ENCODE peak calls at places on chromosomes 7 and 10, in eight cellular contexts. Z is GM23248, Q is HL-60, R is adrenal gland, J is GM12865, U is foreskin fibroblast, K is choroid plexus epithelial cell, O is ovary. H is an unnamed sample.
A peak's percentile ranks its signal among the peaks of the same experiment; 100 is the strongest.

GRCh38 chr7:115059312-115059711 is 137.4 kb downstream of the MDFIC start:
- DNase-seq in Z (no peak), Q (no peak), R (no peak), J (no peak), U (no peak), K (peak; percentile 73), O (no peak), H (no peak)

GRCh38 chr10:53957401-53957800 is 843.6 kb downstream of the PCDH15 start:
- DNase-seq in Z (no peak), Q (no peak), R (no peak), J (no peak), U (no peak), K (no peak), O (no peak), H (no peak)

GRCh38 chr7:132546366-132547145 is 29.7 kb downstream of the PLXNA4 start:
- DNase-seq in Z (no peak), Q (no peak), R (no peak), J (no peak), U (no peak), K (no peak), O (no peak), H (no peak)

GRCh38 chr7:42046483-42046882 is 190.5 kb downstream of the GLI3 start:
- DNase-seq in Z (peak; percentile 42), Q (no peak), R (no peak), J (no peak), U (no peak), K (no peak), O (no peak), H (no peak)

GRCh38 chr7:20352573-20353304 is 22.0 kb downstream of the ITGB8 start:
- DNase-seq in Z (peak; percentile 69), Q (no peak), R (no peak), J (no peak), U (peak; percentile 50), K (no peak), O (no peak), H (peak; percentile 71)

GRCh38 chr10:29481906-29482440 is 152.8 kb downstream of the SVIL start:
- DNase-seq in Z (no peak), Q (no peak), R (peak; percentile 75), J (no peak), U (no peak), K (peak; percentile 32), O (peak; percentile 61), H (no peak)

GRCh38 chr10:26755443-26755903 is 58.0 kb downstream of the PDSS1 start:
- DNase-seq in Z (peak; percentile 54), Q (no peak), R (no peak), J (peak; percentile 71), U (no peak), K (peak; percentile 62), O (no peak), H (peak; percentile 48)

GRCh38 chr7:155422151-155422550 is 35.8 kb upstream of the EN2 start:
- DNase-seq in Z (no peak), Q (no peak), R (no peak), J (no peak), U (no peak), K (no peak), O (no peak), H (no peak)

GRCh38 chr10:60335708-60336107 is 54.0 kb downstream of the ANK3 start:
- DNase-seq in Z (peak; percentile 15), Q (no peak), R (no peak), J (peak; percentile 26), U (no peak), K (peak; percentile 21), O (no peak), H (peak; percentile 27)

GRCh38 chr10:113228570-113228969 is 278.5 kb downstream of the TCF7L2 start:
- DNase-seq in Z (peak; percentile 85), Q (no peak), R (no peak), J (peak; percentile 39), U (peak; percentile 5), K (peak; percentile 82), O (no peak), H (peak; percentile 63)

GRCh38 chr10:29642996-29643395 is 8.2 kb upstream of the SVIL start:
- DNase-seq in Z (peak; percentile 82), Q (no peak), R (peak; percentile 66), J (no peak), U (peak; percentile 74), K (peak; percentile 92), O (no peak), H (peak; percentile 94)

GRCh38 chr10:117442521-117442920 is 67.3 kb upstream of the PDZD8 start:
- DNase-seq in Z (peak; percentile 66), Q (no peak), R (no peak), J (no peak), U (no peak), K (no peak), O (no peak), H (no peak)

GRCh38 chr7:92634125-92634710 is 44.0 kb upstream of the FAM133B start:
- DNase-seq in Z (no peak), Q (no peak), R (no peak), J (peak; percentile 41), U (no peak), K (no peak), O (no peak), H (no peak)

GRCh38 chr7:24884401-24884800 is 95.6 kb downstream of the OSBPL3 start:
- DNase-seq in Z (no peak), Q (no peak), R (no peak), J (no peak), U (no peak), K (peak; percentile 18), O (no peak), H (no peak)

GRCh38 chr10:43594944-43595589 is 11.2 kb upstream of the ZNF485 start:
- DNase-seq in Z (peak; percentile 41), Q (no peak), R (peak; percentile 61), J (peak; percentile 92), U (peak; percentile 26), K (peak; percentile 76), O (no peak), H (peak; percentile 38)

GRCh38 chr10:75261813-75262725 is 26.3 kb upstream of the COMTD1 start:
- DNase-seq in Z (peak; percentile 16), Q (no peak), R (no peak), J (no peak), U (no peak), K (peak; percentile 38), O (no peak), H (peak; percentile 6)

GRCh38 chr10:117429644-117430043 is 54.4 kb upstream of the PDZD8 start:
- DNase-seq in Z (peak; percentile 45), Q (no peak), R (no peak), J (no peak), U (no peak), K (no peak), O (no peak), H (no peak)

GRCh38 chr10:86763404-86763803 is 7.0 kb downstream of the BMPR1A start:
- DNase-seq in Z (no peak), Q (no peak), R (no peak), J (no peak), U (no peak), K (no peak), O (peak; percentile 51), H (no peak)

GRCh38 chr7:21767300-21767900 is 178.3 kb downstream of the CDCA7L start:
- DNase-seq in Z (peak; percentile 48), Q (peak; percentile 4), R (peak; percentile 60), J (peak; percentile 91), U (peak; percentile 18), K (peak; percentile 85), O (no peak), H (peak; percentile 55)

GRCh38 chr10:21509391-21510217 is 15.9 kb downstream of the SKIDA1 start:
- DNase-seq in Z (peak; percentile 46), Q (no peak), R (no peak), J (no peak), U (no peak), K (no peak), O (peak; percentile 55), H (no peak)
- H3K4me3 ChIP-seq in Z (peak overlapping the region; percentile 70), Q (no peak overlapping the region), R (no peak overlapping the region), J (no peak overlapping the region), U (peak overlapping the region; percentile 27), K (peak overlapping the region; percentile 57), O (peak overlapping the region; percentile 45), H (peak overlapping the region; percentile 26)

GRCh38 chr10:58515296-58515956 is 2.8 kb downstream of the BICC1 start:
- DNase-seq in Z (peak; percentile 13), Q (no peak), R (no peak), J (no peak), U (no peak), K (no peak), O (no peak), H (no peak)
- H3K4me3 ChIP-seq in Z (peak overlapping the region; percentile 84), Q (no peak overlapping the region), R (no peak overlapping the region), J (no peak overlapping the region), U (peak overlapping the region; percentile 70), K (peak overlapping the region; percentile 80), O (no peak overlapping the region), H (peak overlapping the region; percentile 78)

GRCh38 chr7:150413640-150414081 is 34.5 kb downstream of the ZNF775 start:
- DNase-seq in Z (no peak), Q (no peak), R (peak; percentile 59), J (no peak), U (no peak), K (no peak), O (no peak), H (no peak)

GRCh38 chr7:150417863-150418262 is 32.6 kb upstream of the GIMAP8 start:
- DNase-seq in Z (no peak), Q (no peak), R (peak; percentile 38), J (no peak), U (no peak), K (no peak), O (no peak), H (no peak)

GRCh38 chr7:150412518-150413247 is 33.6 kb downstream of the ZNF775 start:
- DNase-seq in Z (no peak), Q (no peak), R (peak; percentile 49), J (no peak), U (no peak), K (no peak), O (no peak), H (no peak)

GRCh38 chr7:150417239-150417638 is 33.2 kb upstream of the GIMAP8 start:
- DNase-seq in Z (no peak), Q (no peak), R (peak; percentile 42), J (no peak), U (no peak), K (no peak), O (no peak), H (no peak)

GRCh38 chr7:150415161-150416160 is 35.0 kb upstream of the GIMAP8 start:
- DNase-seq in Z (no peak), Q (no peak), R (peak; percentile 37), J (no peak), U (no peak), K (no peak), O (no peak), H (no peak)
- H3K4me3 ChIP-seq in Z (no peak overlapping the region), Q (no peak overlapping the region), R (no peak overlapping the region), J (no peak overlapping the region), U (no peak overlapping the region), K (no peak overlapping the region), O (no peak overlapping the region), H (no peak overlapping the region)

DNA sequence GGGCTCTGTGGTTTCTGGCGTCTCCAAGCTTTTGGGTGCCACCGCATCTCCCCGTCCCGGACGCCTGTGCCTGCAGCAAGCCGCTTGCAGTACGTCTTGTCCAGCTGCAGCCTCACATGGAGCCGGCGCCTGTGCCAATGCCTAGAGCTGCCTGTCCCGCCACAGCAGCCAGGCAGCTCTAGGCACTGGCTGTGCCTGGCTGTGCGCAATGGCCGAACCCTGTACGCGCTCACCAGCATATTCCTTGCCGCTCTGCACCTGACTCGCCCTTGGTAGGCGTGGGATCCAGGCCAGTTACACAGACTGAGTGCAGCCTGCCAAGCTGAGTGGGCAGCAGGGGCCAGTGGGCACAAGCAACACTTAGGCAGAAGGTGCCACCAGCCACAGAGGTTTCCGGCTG is 381.2 kb upstream of the SORCS1 start:
- DNase-seq in Z (no peak), Q (no peak), R (no peak), J (no peak), U (no peak), K (no peak), O (no peak), H (no peak)
- H3K4me3 ChIP-seq in Z (no peak overlapping the region), Q (no peak overlapping the region), R (no peak overlapping the region), J (no peak overlapping the region), U (no peak overlapping the region), K (no peak overlapping the region), O (no peak overlapping the region), H (no peak overlapping the region)

GRCh38 chr7:112161253-112162160 is 44.7 kb downstream of the DOCK4 start:
- DNase-seq in Z (no peak), Q (no peak), R (no peak), J (no peak), U (no peak), K (peak; percentile 31), O (no peak), H (no peak)
- H3K4me3 ChIP-seq in Z (no peak overlapping the region), Q (no peak overlapping the region), R (no peak overlapping the region), J (no peak overlapping the region), U (no peak overlapping the region), K (no peak overlapping the region), O (no peak overlapping the region), H (no peak overlapping the region)

H was measured in fibroblast of mammary gland.